ENCODE peak calls at places on chromosomes 6 and 20, in six cellular contexts. R is NAMALWA; F is NCI-H460; C is NCI-H1105; M is activated T-helper 9 cell treated with anti-CD3 and anti-CD28 coated beads, Interleukin-2, amount 50 U/mL, for 16 hours; V is stimulated activated effector memory CD8-positive, alpha-beta T cell treated with anti-CD3 and anti-CD28 coated beads, Interleukin-12 subunit alpha, Interleukin-12 subunit beta, amount 100 ng/mL, for 72 hours. E is an unnamed sample.

GRCh38 chr20:39090881-39091280 is 128.7 kb downstream of the DHX35 start:
- DNase-seq in R (no peak), F (no peak), C (no peak), M (no peak), V (no peak), E (no peak)

GRCh38 chr6:54860739-54861138 is 14.2 kb downstream of the FAM83B start:
- DNase-seq in R (no peak), F (no peak), C (no peak), M (no peak), V (no peak), E (no peak)

GRCh38 chr6:141610741-141611140 is 522.0 kb upstream of the GJE1 start:
- DNase-seq in R (no peak), F (no peak), C (no peak), M (no peak), V (no peak), E (no peak)

GRCh38 chr6:149995971-149996370 is 29.4 kb downstream of the RAET1L start:
- DNase-seq in R (no peak), F (no peak), C (no peak), M (no peak), V (no peak), E (no peak)

GRCh38 chr20:23340524-23340923 is 10.1 kb upstream of the NXT1 start:
- DNase-seq in R (peak), F (peak), C (peak), M (no peak), V (no peak), E (peak)

GRCh38 chr20:25238319-25239037 is 9.4 kb upstream of the PYGB start:
- DNase-seq in R (no peak), F (peak), C (no peak), M (no peak), V (no peak), E (no peak)

GRCh38 chr20:39851459-39851858 is 837.6 kb downstream of the MAFB start:
- DNase-seq in R (no peak), F (no peak), C (no peak), M (no peak), V (no peak), E (no peak)

GRCh38 chr20:58481541-58482021 is 33.6 kb downstream of the APCDD1L start:
- DNase-seq in R (peak), F (peak), C (no peak), M (no peak), V (peak), E (no peak)

GRCh38 chr6:105606871-105607421 is 204.1 kb upstream of the PREP start:
- DNase-seq in R (no peak), F (no peak), C (no peak), M (no peak), V (no peak), E (no peak)

GRCh38 chr20:51622004-51622874 is 79.7 kb upstream of the NFATC2 start:
- DNase-seq in R (no peak), F (no peak), C (no peak), M (no peak), V (no peak), E (no peak)

GRCh38 chr20:60752741-60753420 is 499.2 kb upstream of the CDH4 start:
- DNase-seq in R (no peak), F (no peak), C (no peak), M (no peak), V (peak), E (no peak)

GRCh38 chr6:71043902-71044301 is 87.0 kb upstream of the B3GAT2 start:
- DNase-seq in R (peak), F (no peak), C (no peak), M (no peak), V (no peak), E (no peak)

GRCh38 chr20:41627001-41627400 is 8.8 kb upstream of the CHD6 start:
- DNase-seq in R (no peak), F (no peak), C (no peak), M (no peak), V (no peak), E (no peak)

GRCh38 chr6:132506869-132507813 is 5.8 kb downstream of the STX7 start:
- DNase-seq in R (no peak), F (no peak), C (no peak), M (no peak), V (no peak), E (no peak)

GRCh38 chr6:134175532-134176282 is 123.3 kb upstream of the SLC2A12 start:
- DNase-seq in R (peak), F (peak), C (no peak), M (peak), V (no peak), E (no peak)

GRCh38 chr20:58661298-58662141 is 10.4 kb downstream of the STX16 start:
- DNase-seq in R (no peak), F (no peak), C (no peak), M (peak), V (peak), E (no peak)

GRCh38 chr6:149032599-149033405 is 284.7 kb upstream of the TAB2 start:
- DNase-seq in R (no peak), F (no peak), C (no peak), M (peak), V (peak), E (peak)

GRCh38 chr20:56588996-56589395 is 40.1 kb upstream of the TFAP2C start:
- DNase-seq in R (no peak), F (no peak), C (no peak), M (no peak), V (no peak), E (no peak)

GRCh38 chr6:143877584-143878271 is 13.5 kb downstream of the ZC2HC1B start:
- DNase-seq in R (no peak), F (no peak), C (no peak), M (no peak), V (no peak), E (no peak)

GRCh38 chr20:52494244-52494643 is 302.7 kb upstream of the ZFP64 start:
- DNase-seq in R (no peak), F (peak), C (no peak), M (peak), V (no peak), E (no peak)

GRCh38 chr6:24910331-24910849 is 25.4 kb downstream of the RIPOR2 start:
- DNase-seq in R (peak), F (no peak), C (no peak), M (no peak), V (peak), E (no peak)

GRCh38 chr6:16265351-16266341 is 27.3 kb downstream of the GMPR start:
- DNase-seq in R (no peak), F (no peak), C (no peak), M (no peak), V (no peak), E (no peak)

GRCh38 chr6:43771858-43772570 is 2.0 kb downstream of the VEGFA start:
- DNase-seq in R (peak), F (peak), C (no peak), M (peak), V (peak), E (no peak)

GRCh38 chr6:5443491-5443890 is 182.2 kb downstream of the FARS2 start:
- DNase-seq in R (no peak), F (no peak), C (no peak), M (no peak), V (no peak), E (no peak)

GRCh38 chr6:44475779-44476434 is 88.4 kb downstream of the CDC5L start:
- DNase-seq in R (peak), F (peak), C (peak), M (peak), V (peak), E (no peak)

GRCh38 chr6:110814488-110815259 is 595 bp downstream of the CDK19 start:
- DNase-seq in R (peak), F (peak), C (peak), M (peak), V (peak), E (peak)

GRCh38 chr20:2139250-2139649 is 37.6 kb downstream of the STK35 start:
- DNase-seq in R (no peak), F (no peak), C (no peak), M (no peak), V (no peak), E (no peak)

GRCh38 chr20:23074052-23074451 is 12.1 kb downstream of the CD93 start:
- DNase-seq in R (no peak), F (no peak), C (no peak), M (no peak), V (no peak), E (no peak)

GRCh38 chr20:46031701-46032254 is 2.8 kb downstream of the SLC12A5 start:
- DNase-seq in R (no peak), F (no peak), C (peak), M (no peak), V (no peak), E (no peak)

GRCh38 chr6:127737768-127738167 is 160.8 kb downstream of the C6orf58 start:
- DNase-seq in R (no peak), F (no peak), C (no peak), M (no peak), V (no peak), E (no peak)

GRCh38 chr6:28789553-28790083 is 134.2 kb downstream of the TRIM27 start:
- DNase-seq in R (peak), F (peak), C (peak), M (no peak), V (peak), E (peak)

GRCh38 chr6:45609141-45609638 is 231.5 kb upstream of the SUPT3H start:
- DNase-seq in R (no peak), F (no peak), C (no peak), M (no peak), V (peak), E (no peak)

GRCh38 chr6:167435209-167435728 is 110.4 kb downstream of the TTLL2 start:
- DNase-seq in R (no peak), F (no peak), C (no peak), M (no peak), V (no peak), E (no peak)

GRCh38 chr20:35087355-35087754 is 5.3 kb downstream of the TRPC4AP start:
- DNase-seq in R (no peak), F (no peak), C (no peak), M (no peak), V (peak), E (no peak)

GRCh38 chr6:5486214-5486613 is 224.9 kb downstream of the FARS2 start:
- DNase-seq in R (no peak), F (no peak), C (no peak), M (no peak), V (no peak), E (no peak)